ENCODE peak calls at places on chromosomes 13 and 19, in four cellular contexts. M is HEK293T, D is HepG2, I is GM12878. X is an unnamed sample.
A peak's percentile ranks its signal among the peaks of the same experiment; 100 is the strongest.

GRCh38 chr13:56528040-56528760 is 612.5 kb upstream of the PRR20A start:
- DNase-seq in M (no peak), I (no peak), D (no peak), X (no peak)

GRCh38 chr19:33724723-33725060 is 72.0 kb upstream of the KCTD15 start:
- DNase-seq in M (no peak), I (no peak), D (no peak), X (no peak)

GRCh38 chr19:12703056-12703455 is 6.6 kb upstream of the FBXW9 start:
- DNase-seq in M (peak; percentile 70), I (no peak), D (peak; percentile 56), X (peak; percentile 87)

GRCh38 chr13:111328111-111328802 is 7.8 kb downstream of the TEX29 start:
- DNase-seq in M (no peak), D (no peak), I (no peak), X (no peak)

GRCh38 chr13:76764916-76765315 is 121.3 kb downstream of the KCTD12 start:
- DNase-seq in M (no peak), I (no peak), D (no peak), X (no peak)

GRCh38 chr13:75776550-75776949 is 140.4 kb downstream of the LMO7 start:
- DNase-seq in I (no peak), M (no peak), D (no peak), X (no peak)

GRCh38 chr13:20960663-20961309 is 58.2 kb upstream of the XPO4 start:
- DNase-seq in I (no peak), D (peak; percentile 78), M (no peak), X (no peak)

GRCh38 chr19:11736696-11737095 is 2.0 kb downstream of the ZNF823 start:
- DNase-seq in M (no peak), I (peak; percentile 40), D (no peak), X (no peak)

GRCh38 chr13:95404141-95404882 is 103.1 kb upstream of the ABCC4 start:
- DNase-seq in M (peak; percentile 83), D (peak; percentile 51), I (peak; percentile 48), X (peak; percentile 81)

GRCh38 chr19:35879770-35880317 is 11.5 kb downstream of the APLP1 start:
- DNase-seq in D (peak; percentile 73), I (no peak), M (peak; percentile 91), X (peak; percentile 69)

GRCh38 chr19:14218615-14219330 is 12.8 kb upstream of the ADGRL1 start:
- DNase-seq in I (no peak), M (no peak), D (no peak), X (no peak)

GRCh38 chr13:78339927-78340326 is 263.4 kb downstream of the POU4F1 start:
- DNase-seq in D (no peak), I (no peak), M (no peak), X (no peak)

GRCh38 chr13:24178847-24179845 is 18.6 kb downstream of the SPATA13 start:
- DNase-seq in D (no peak), M (no peak), I (no peak), X (no peak)

GRCh38 chr13:44726214-44726613 is 150.1 kb upstream of the TSC22D1 start:
- DNase-seq in D (no peak), M (no peak), I (no peak), X (no peak)

GRCh38 chr19:28307963-28308362 is 905.0 kb downstream of the UQCRFS1 start:
- DNase-seq in M (no peak), I (no peak), D (no peak), X (no peak)

GRCh38 chr13:70985371-70985770 is 877.1 kb upstream of the KLHL1 start:
- DNase-seq in D (no peak), I (no peak), M (no peak), X (no peak)

GRCh38 chr13:42369071-42369795 is 97.3 kb downstream of the AKAP11 start:
- DNase-seq in M (no peak), D (no peak), I (no peak), X (no peak)

GRCh38 chr13:50222569-50223332 is 207.5 kb downstream of the KCNRG start:
- DNase-seq in I (no peak), M (peak; percentile 51), D (no peak), X (no peak)

GRCh38 chr19:40778865-40779284 is 828 bp downstream of the RAB4B start:
- DNase-seq in I (no peak), M (no peak), D (peak; percentile 51), X (no peak)

GRCh38 chr13:42392180-42392579 is 120.2 kb downstream of the AKAP11 start:
- DNase-seq in I (no peak), M (no peak), D (no peak), X (no peak)

GRCh38 chr13:98468352-98468751 is 108.6 kb downstream of the STK24 start:
- DNase-seq in M (no peak), I (no peak), D (no peak), X (no peak)

GRCh38 chr19:17679526-17680234 is 8.5 kb downstream of the UNC13A start:
- DNase-seq in D (no peak), M (no peak), I (no peak), X (no peak)

GRCh38 chr19:18203408-18203862 is 407 bp downstream of the RAB3A start:
- DNase-seq in D (no peak), I (no peak), M (no peak), X (no peak)

GRCh38 chr13:113598081-113598410 is 13.5 kb downstream of the TFDP1 start:
- DNase-seq in M (no peak), I (no peak), D (no peak), X (no peak)

GRCh38 chr13:100600915-100601314 is 12.3 kb upstream of the GGACT start:
- DNase-seq in I (no peak), M (no peak), D (no peak), X (no peak)

GRCh38 chr19:30363073-30363472 is 9.1 kb upstream of the ZNF536 start:
- DNase-seq in D (no peak), M (no peak), I (no peak), X (no peak)

GRCh38 chr13:98521876-98522275 is 55.0 kb downstream of the STK24 start:
- DNase-seq in M (no peak), D (no peak), I (no peak), X (no peak)

GRCh38 chr13:51785592-51786424 is 18.2 kb downstream of the DHRS12 start:
- DNase-seq in M (peak; percentile 67), I (no peak), D (no peak), X (no peak)

GRCh38 chr19:30666301-30666803 is 294.2 kb downstream of the ZNF536 start:
- DNase-seq in D (peak; percentile 19), M (peak; percentile 56), I (no peak), X (peak; percentile 20)

GRCh38 chr13:99415851-99416331 is 85.4 kb upstream of the TM9SF2 start:
- DNase-seq in D (no peak), M (no peak), I (no peak), X (no peak)

GRCh38 chr19:5218255-5218855 is 122.3 kb downstream of the PTPRS start:
- DNase-seq in D (no peak), M (no peak), I (no peak), X (no peak)

GRCh38 chr13:97223711-97224461 is 1.8 kb downstream of the MBNL2 start:
- DNase-seq in I (no peak), D (peak; percentile 64), M (peak; percentile 25), X (peak; percentile 40)

DNA sequence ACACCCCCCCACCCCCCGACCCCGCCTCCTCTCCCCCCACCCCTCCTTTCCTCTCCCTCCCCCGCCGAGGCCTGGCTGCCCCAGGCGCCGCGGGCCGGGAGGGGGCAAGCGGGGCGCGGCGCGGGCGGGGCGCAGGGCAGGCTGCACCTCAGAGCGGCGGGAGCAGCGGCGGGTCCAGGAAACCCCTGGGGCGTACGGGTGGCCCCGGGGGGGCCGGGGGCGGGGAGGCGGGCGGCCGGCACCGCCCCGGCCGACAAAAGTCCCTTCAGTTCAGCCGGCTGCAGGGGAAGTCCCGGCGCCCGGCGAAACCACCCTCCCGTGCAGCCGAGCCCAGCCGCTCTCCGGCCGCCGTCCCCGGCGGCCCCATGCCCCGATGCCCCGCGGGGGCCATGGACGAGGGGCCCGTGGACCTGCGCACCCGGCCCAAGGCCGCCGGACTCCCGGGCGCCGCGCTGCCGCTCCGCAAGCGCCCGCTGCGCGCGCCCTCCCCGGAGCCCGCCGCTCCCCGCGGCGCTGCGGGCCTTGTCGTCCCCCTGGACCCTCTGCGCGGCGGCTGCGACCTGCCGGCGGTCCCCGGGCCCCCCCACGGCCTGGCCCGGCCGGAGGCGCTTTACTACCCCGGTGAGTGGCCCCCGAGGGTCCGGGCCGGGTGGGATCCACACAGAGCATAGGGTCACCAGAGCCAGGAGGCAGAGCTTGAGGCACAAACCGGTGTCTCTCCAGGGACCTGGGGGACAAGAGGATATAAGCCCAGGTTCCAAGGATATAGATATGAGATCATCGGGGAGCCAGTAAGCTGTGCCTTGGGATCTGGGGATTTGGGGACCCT is at the start of gene BCL3:
- DNase-seq in D (no peak), I (no peak), M (peak; percentile 46), X (no peak)
- TF ChIP-seq SUZ12 in D (no peak), I (no peak), M (no peak), X (no peak)

DNA sequence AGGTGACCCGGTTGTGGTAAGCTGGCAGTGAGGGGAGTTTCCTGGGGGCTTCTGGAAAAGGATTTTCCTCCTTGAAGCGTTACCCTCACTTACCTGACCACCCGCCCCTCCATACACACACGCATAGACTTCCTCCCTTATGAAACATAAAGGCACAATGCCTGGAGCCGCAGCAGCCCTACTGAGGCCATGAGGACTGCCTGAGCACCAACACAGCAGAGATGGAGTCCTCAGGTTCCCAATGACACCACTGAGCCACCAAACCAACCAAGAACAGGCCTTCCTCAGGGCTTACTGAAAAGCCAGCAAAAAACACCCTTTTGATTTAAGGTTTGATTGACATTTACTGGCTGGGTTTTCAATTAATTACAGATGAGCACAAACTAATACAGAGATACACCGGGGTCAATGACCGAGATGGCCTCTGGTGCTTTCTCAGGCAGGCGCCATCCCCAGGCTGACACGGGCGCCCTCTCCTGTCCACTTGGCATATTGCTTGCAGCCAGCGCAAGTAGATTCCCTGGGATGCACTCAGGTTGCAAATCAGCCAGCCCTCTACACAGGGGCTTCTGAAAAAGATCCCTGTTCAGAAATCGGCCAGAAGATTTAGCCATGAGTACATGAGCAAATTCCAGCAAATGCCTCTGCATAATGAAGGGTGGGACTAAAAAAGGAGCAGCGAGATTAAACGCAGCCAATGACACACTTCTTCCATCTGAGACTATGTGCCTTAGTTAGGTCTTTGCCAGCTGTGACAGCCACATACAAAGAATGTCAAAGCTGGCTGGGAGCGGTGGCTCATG is 14.8 kb downstream of the OPA3 start:
- DNase-seq in I (no peak), D (peak; percentile 45), M (peak; percentile 78), X (no peak)
- TF ChIP-seq SUZ12 in I (no peak), D (no peak), M (no peak), X (no peak)

GRCh38 chr13:25224151-25224550 is 52.1 kb upstream of the AMER2 start:
- DNase-seq in M (no peak), I (no peak), D (no peak), X (no peak)
- TF ChIP-seq SUZ12 in M (no peak), I (no peak), D (no peak), X (no peak)

DNA sequence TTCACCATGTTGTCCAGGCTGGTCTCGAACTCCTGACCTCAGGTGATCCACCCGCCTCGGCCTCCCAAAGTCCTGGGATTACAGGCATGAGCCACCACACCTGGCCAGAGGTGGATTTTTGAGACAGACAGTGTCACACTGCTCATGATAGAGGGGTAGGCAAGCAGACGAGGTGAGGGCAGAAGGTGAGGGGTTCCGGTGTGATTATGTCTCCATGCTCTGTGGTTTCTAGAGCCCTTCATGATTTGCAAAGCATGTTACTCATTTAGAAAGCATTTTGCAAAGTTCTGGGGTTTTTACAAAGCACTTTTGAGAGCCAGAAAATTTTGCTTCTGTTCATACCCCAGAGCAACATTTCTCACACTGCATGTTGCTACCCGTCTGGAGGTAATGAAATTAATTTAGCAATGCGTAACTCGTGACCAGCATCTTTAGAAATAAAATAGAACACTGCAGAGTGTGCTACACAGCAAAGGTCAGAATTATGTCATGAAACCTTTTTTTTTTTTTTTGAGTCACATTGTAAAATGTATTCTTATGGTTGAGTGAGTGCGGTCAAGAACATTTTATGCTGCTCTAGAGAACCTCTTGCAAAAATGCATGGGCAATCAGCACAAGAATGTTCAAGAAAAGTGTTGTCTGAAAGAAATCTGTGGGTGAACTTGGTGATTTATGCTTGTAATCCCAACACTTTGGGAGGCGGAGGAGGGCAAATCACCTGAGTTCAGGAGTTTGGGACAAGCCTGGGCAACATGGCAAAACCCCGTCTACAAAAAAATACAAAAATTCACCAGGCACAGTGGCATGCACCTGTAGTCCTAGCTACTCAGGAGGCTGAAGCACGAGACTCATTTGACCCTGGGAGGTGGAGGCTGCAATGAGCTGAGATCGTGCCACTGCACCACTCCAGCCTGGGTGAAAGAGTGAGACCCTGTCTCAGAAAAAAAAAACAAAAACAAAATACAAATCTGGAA is 58.0 kb downstream of the MAP4K1 start:
- DNase-seq in M (no peak), I (peak; percentile 99), D (no peak), X (no peak)
- TF ChIP-seq SUZ12 in M (no peak), I (no peak), D (no peak), X (no peak)